ENCODE peak calls at places on chromosomes 11 and 22, in four cellular contexts. C, Z, Q and V are unnamed samples.

GRCh38 chr22:38866024-38866398 is 6.0 kb downstream of the CBX6 start:
- DNase-seq in C (no peak), Z (no peak), Q (no peak), V (no peak)

GRCh38 chr11:118749429-118749828 is 41.5 kb downstream of the DDX6 start:
- DNase-seq in C (no peak), Z (no peak), Q (no peak), V (no peak)

GRCh38 chr22:41305646-41306045 is 4.3 kb downstream of the ZC3H7B start:
- DNase-seq in C (no peak), Z (no peak), Q (no peak), V (no peak)

GRCh38 chr11:13137778-13138400 is 128.8 kb downstream of the RASSF10 start:
- DNase-seq in C (no peak), Z (no peak), Q (no peak), V (no peak)

GRCh38 chr22:40289991-40290459 is 56.3 kb upstream of the ADSL start:
- DNase-seq in C (no peak), Z (peak; percentile 54), Q (peak; percentile 60), V (no peak)

GRCh38 chr22:35318346-35319215 is 18.9 kb downstream of the TOM1 start:
- DNase-seq in C (no peak), Z (no peak), Q (no peak), V (no peak)

GRCh38 chr11:121499405-121499804 is 46.6 kb upstream of the SORL1-AS1 start:
- DNase-seq in C (no peak), Z (no peak), Q (no peak), V (no peak)

GRCh38 chr11:68146704-68147474 is 25.7 kb upstream of the CHKA start:
- DNase-seq in C (no peak), Z (no peak), Q (no peak), V (no peak)

GRCh38 chr11:130315354-130315970 is 745 bp upstream of the ZBTB44 start:
- DNase-seq in C (peak; percentile 82), Z (peak; percentile 47), Q (no peak), V (no peak)

GRCh38 chr11:61923166-61924015 is 6.0 kb upstream of the RAB3IL1 start:
- DNase-seq in C (peak; percentile 88), Z (no peak), Q (no peak), V (peak; percentile 91)

GRCh38 chr11:69156673-69157155 is 979 bp downstream of the SMIM38 start:
- DNase-seq in C (no peak), Z (no peak), Q (no peak), V (no peak)

GRCh38 chr11:65388731-65389130 is 2.3 kb downstream of the FRMD8 start:
- DNase-seq in C (no peak), Z (no peak), Q (no peak), V (no peak)

GRCh38 chr11:94678236-94678635 is 89.9 kb upstream of the AMOTL1 start:
- DNase-seq in C (no peak), Z (no peak), Q (no peak), V (no peak)

GRCh38 chr11:72191961-72192381 is at the start of gene FOLR1:
- DNase-seq in C (peak; percentile 67), Z (no peak), Q (no peak), V (no peak)

GRCh38 chr22:23767303-23767672 is 484 bp downstream of the CHCHD10 start:
- DNase-seq in C (no peak), Z (no peak), Q (no peak), V (no peak)

GRCh38 chr11:114296979-114297372 is 777 bp downstream of the NNMT start:
- DNase-seq in C (no peak), Z (no peak), Q (no peak), V (no peak)

GRCh38 chr22:27771637-27772369 is 29.8 kb downstream of the MN1 start:
- DNase-seq in C (no peak), Z (no peak), Q (no peak), V (no peak)

GRCh38 chr11:1762537-1763302 is 1.0 kb downstream of the CTSD start:
- DNase-seq in C (peak; percentile 86), Z (no peak), Q (no peak), V (peak; percentile 84)

GRCh38 chr11:1761857-1762536 is 1.7 kb downstream of the CTSD start:
- DNase-seq in C (peak; percentile 84), Z (no peak), Q (no peak), V (peak; percentile 88)

GRCh38 chr11:1765871-1766718 is 2.4 kb upstream of the CTSD start:
- DNase-seq in C (peak; percentile 56), Z (no peak), Q (no peak), V (peak; percentile 88)

GRCh38 chr11:1763336-1763795 is 361 bp downstream of the CTSD start:
- DNase-seq in C (peak; percentile 80), Z (no peak), Q (no peak), V (peak; percentile 79)

GRCh38 chr11:1763796-1764661 is at the start of gene CTSD:
- DNase-seq in C (peak; percentile 97), Z (peak; percentile 87), Q (peak; percentile 92), V (peak; percentile 95)
- TF ChIP-seq CTCF in C (no peak), Z (no peak), Q (no peak), V (peak; percentile 58)

DNA sequence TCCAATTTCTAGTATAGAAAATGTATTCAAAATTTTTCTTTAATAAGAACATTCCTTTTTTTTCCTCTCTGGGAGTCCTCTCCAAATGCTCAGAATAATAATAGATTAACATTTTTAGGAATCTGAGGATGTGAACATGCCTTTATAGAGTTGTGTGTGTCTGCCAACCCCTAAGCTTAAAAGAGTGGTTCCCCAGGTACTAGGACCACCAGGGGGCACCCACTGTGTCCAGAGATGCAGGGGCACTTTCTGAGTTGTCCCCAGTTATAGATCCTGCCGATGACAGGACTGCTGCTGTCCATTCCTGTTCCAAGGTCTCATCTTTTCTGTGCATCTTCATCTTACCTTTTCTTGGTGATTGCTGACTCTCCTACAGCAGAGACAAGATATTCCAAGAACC is 27.0 kb upstream of the MICAL2 start:
- DNase-seq in C (no peak), Z (no peak), Q (no peak), V (no peak)
- TF ChIP-seq CTCF in C (no peak), Z (no peak), Q (no peak), V (peak; percentile 65)

DNA sequence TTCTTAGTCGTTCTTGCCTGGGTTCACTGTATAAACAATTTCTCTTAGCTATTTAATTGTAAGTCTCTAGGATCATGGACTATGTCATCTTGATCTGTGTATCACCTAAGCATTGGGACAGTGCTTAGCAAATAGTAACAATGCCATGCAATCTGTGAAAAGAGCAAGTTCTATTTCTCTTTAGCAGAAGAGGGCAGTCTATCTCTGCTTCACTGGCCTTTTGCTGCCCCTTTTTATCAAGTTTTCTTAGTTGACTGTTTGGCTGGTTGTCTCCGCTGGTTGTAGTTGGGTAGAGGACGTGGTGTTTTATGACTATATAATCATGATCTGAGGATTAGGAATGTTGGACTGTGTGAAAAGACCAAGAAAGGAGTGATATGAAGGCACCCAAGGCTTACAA is 315.0 kb downstream of the JRKL start:
- DNase-seq in C (no peak), Z (no peak), Q (no peak), V (no peak)
- TF ChIP-seq CTCF in C (no peak), Z (no peak), Q (no peak), V (no peak)

GRCh38 chr22:37492428-37493344 is 6.5 kb upstream of the MFNG start:
- DNase-seq in C (no peak), Z (peak; percentile 39), Q (peak; percentile 77), V (no peak)
- TF ChIP-seq CTCF in C (no peak), Z (peak; percentile 42), Q (peak; percentile 65), V (peak; percentile 76)